ENCODE peak calls at places on chromosomes 3 and 15, in ten cellular contexts. L is psoas muscle; J is K562; A is body of pancreas; F is MM.1S; W is left ventricle myocardium inferior; R is Panc1; S is CD8-positive, alpha-beta T cell; V is CD4-positive, alpha-beta T cell; B is tibial nerve. Y is an unnamed sample.

GRCh38 chr3:147654827-147655226 is 245.7 kb downstream of the ZIC1 start:
- DNase-seq in J (no peak), L (no peak), B (no peak), W (no peak), A (no peak), R (no peak), S (no peak), F (no peak), V (no peak), Y (no peak)

GRCh38 chr15:45648521-45649200 is 13.8 kb downstream of the SQOR start:
- DNase-seq in S (no peak), B (no peak), J (no peak), V (no peak), W (no peak), F (peak; percentile 74), L (peak; percentile 67), A (peak; percentile 73), R (no peak), Y (no peak)

GRCh38 chr3:156509209-156510174 is 45.4 kb downstream of the SSR3 start:
- DNase-seq in S (no peak), A (no peak), B (no peak), J (peak; percentile 63), R (peak; percentile 30), V (no peak), L (no peak), W (no peak), F (peak; percentile 84), Y (no peak)

GRCh38 chr3:129618901-129619671 is 12.6 kb upstream of the PLXND1 start:
- DNase-seq in S (no peak), F (no peak), L (peak; percentile 48), V (no peak), A (peak; percentile 13), J (no peak), R (no peak), B (no peak), W (peak; percentile 33), Y (no peak)

GRCh38 chr3:29711255-29711771 is 430.4 kb downstream of the RBMS3 start:
- DNase-seq in B (no peak), F (no peak), A (no peak), J (no peak), W (no peak), L (no peak), V (no peak), R (no peak), S (no peak), Y (peak; percentile 39)

GRCh38 chr15:40323953-40324937 is 753 bp downstream of the INAFM2 start:
- DNase-seq in F (peak; percentile 31), A (peak; percentile 45), J (peak; percentile 76), B (no peak), V (no peak), R (no peak), S (no peak), L (peak; percentile 72), W (no peak), Y (no peak)

GRCh38 chr3:86954226-86954625 is 36.7 kb downstream of the VGLL3 start:
- DNase-seq in V (no peak), J (no peak), A (no peak), S (no peak), W (no peak), B (no peak), L (no peak), F (peak; percentile 91), R (no peak), Y (no peak)

GRCh38 chr3:174342206-174342605 is 516.9 kb upstream of the NAALADL2 start:
- DNase-seq in V (no peak), W (no peak), A (no peak), R (no peak), S (no peak), B (no peak), F (no peak), J (no peak), L (no peak), Y (no peak)

GRCh38 chr15:52289629-52290081 is 5.9 kb downstream of the MYO5C start:
- DNase-seq in A (no peak), L (no peak), W (no peak), J (no peak), F (no peak), B (no peak), R (no peak), S (no peak), V (no peak), Y (no peak)

GRCh38 chr15:92069308-92070244 is 216.1 kb downstream of the SLCO3A1 start:
- DNase-seq in J (no peak), L (no peak), B (no peak), V (peak; percentile 10), F (no peak), R (no peak), W (peak; percentile 38), S (no peak), A (no peak), Y (peak; percentile 44)

DNA sequence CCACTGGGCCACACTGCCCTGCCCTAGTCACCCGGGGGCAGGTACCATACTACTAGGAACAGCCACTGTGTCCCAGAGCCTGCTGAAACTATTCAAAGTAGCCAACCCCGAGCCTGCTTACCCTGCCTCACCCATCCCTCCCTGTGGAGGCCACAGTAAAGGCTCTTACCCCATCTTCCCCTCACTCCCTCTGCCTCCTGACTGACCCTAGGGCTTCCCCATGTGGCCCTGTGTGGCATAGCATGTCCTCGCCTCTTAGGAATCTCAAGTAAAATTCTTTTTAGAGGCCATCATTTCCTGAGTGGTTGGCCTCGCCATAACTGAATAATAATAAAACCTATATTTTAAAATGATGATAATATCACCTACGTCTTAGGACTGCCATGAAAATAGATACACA is 112.2 kb upstream of the SLC6A11 start:
- DNase-seq in F (no peak), L (no peak), R (no peak), V (no peak), S (no peak), A (no peak), J (no peak), W (no peak), B (no peak), Y (no peak)
- H3K27me3 ChIP-seq in F (peaks cover 73% of the 10 kb centered on the region), L (peaks cover 57% of the 10 kb centered on the region), R (peaks cover 9% of the 10 kb centered on the region), V (peaks cover 53% of the 10 kb centered on the region), S (peaks cover 23% of the 10 kb centered on the region), A (peaks cover 24% of the 10 kb centered on the region), J (peaks cover 13% of the 10 kb centered on the region), W (peaks cover 98% of the 10 kb centered on the region), B (no peaks in the 10 kb centered on the region), Y (no peaks in the 10 kb centered on the region)

DNA sequence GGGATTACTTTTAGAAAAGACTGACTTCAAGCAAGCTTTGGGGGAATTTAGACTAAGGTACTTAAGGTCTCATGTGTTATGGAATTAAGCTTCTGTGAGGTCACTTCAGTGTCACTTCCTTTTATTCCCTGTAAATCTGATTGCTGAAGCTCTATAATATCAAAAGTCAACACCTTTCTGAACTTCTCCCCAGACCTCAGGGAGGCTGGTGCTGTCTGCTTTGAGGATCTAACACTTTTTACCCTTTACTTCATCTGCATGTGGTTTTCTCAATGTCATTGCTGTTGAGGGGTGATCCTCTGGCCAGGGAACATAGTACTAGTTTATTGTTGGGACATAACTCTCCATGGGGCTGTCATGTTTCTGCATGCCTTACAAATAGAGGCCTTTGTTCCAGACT is 41.8 kb upstream of the RASGRF1 start:
- DNase-seq in L (no peak), F (no peak), J (no peak), V (no peak), S (no peak), A (no peak), R (no peak), B (no peak), W (no peak), Y (no peak)
- TF ChIP-seq CTCF in L (no peak), F (no peak), J (no peak), V (no peak), S (no peak), A (no peak), R (no peak), B (no peak), W (no peak), Y (no peak)

GRCh38 chr15:51093488-51093864 is 1.2 kb downstream of the TNFAIP8L3 start:
- DNase-seq in F (no peak), L (peak; percentile 46), W (no peak), R (no peak), S (no peak), A (no peak), B (no peak), V (no peak), J (no peak), Y (no peak)

GRCh38 chr15:51093865-51094605 is 671 bp downstream of the TNFAIP8L3 start:
- DNase-seq in B (peak; percentile 41), L (peak; percentile 58), J (no peak), S (no peak), W (peak; percentile 45), V (no peak), A (no peak), F (no peak), R (no peak), Y (peak; percentile 66)

GRCh38 chr15:51096976-51097375 is 2.3 kb upstream of the TNFAIP8L3 start:
- DNase-seq in R (no peak), B (no peak), A (no peak), J (no peak), W (no peak), L (no peak), V (no peak), F (no peak), S (no peak), Y (no peak)

GRCh38 chr15:51095681-51096331 is 1.1 kb upstream of the TNFAIP8L3 start:
- DNase-seq in L (no peak), J (no peak), A (no peak), B (no peak), W (no peak), F (no peak), V (no peak), S (no peak), R (no peak), Y (no peak)

GRCh38 chr15:51094606-51095569 is at the start of gene TNFAIP8L3:
- DNase-seq in R (no peak), A (no peak), S (no peak), W (peak; percentile 29), B (no peak), F (no peak), J (no peak), V (no peak), L (peak; percentile 50), Y (peak; percentile 62)
- H3K27me3 ChIP-seq in R (peaks cover 30% of the 10 kb centered on the region), A (peaks cover 7% of the 10 kb centered on the region), S (peaks cover 9% of the 10 kb centered on the region), W (peaks cover 15% of the 10 kb centered on the region), B (no peaks in the 10 kb centered on the region), F (no peaks in the 10 kb centered on the region), J (peaks cover 5% of the 10 kb centered on the region), V (peaks cover 69% of the 10 kb centered on the region), L (peaks cover 66% of the 10 kb centered on the region), Y (no peaks in the 10 kb centered on the region)

GRCh38 chr3:184583345-184584000 is 21.9 kb downstream of the EPHB3 start:
- DNase-seq in R (no peak), B (no peak), L (peak; percentile 59), F (no peak), V (no peak), S (no peak), A (no peak), W (peak; percentile 71), J (peak; percentile 52), Y (no peak)

GRCh38 chr3:184585545-184585944 is 24.0 kb downstream of the EPHB3 start:
- DNase-seq in R (no peak), L (no peak), F (no peak), V (no peak), W (no peak), J (no peak), B (no peak), A (peak; percentile 53), S (no peak), Y (no peak)

GRCh38 chr3:184582583-184582982 is 21.0 kb downstream of the EPHB3 start:
- DNase-seq in R (no peak), A (no peak), B (no peak), V (no peak), L (peak; percentile 62), F (no peak), J (no peak), W (peak; percentile 57), S (no peak), Y (no peak)

GRCh38 chr3:184582998-184583344 is 21.4 kb downstream of the EPHB3 start:
- DNase-seq in W (no peak), B (no peak), R (no peak), S (no peak), F (no peak), A (no peak), V (no peak), J (no peak), L (peak; percentile 46), Y (no peak)

GRCh38 chr3:184584001-184584891 is 22.7 kb downstream of the EPHB3 start:
- DNase-seq in R (no peak), L (peak; percentile 55), J (no peak), F (no peak), V (no peak), B (no peak), A (no peak), W (peak; percentile 16), S (no peak), Y (no peak)
- TF ChIP-seq CTCF in R (no peak), L (no peak), J (peak; percentile 27), F (peak; percentile 23), V (peak; percentile 23), B (no peak), A (peak; percentile 6), W (peak; percentile 30), S (no peak), Y (no peak)